ENCODE peak calls at places on chromosomes 16 and 17, in nine cellular contexts. One of them, this sample, is unnamed.

GRCh38 chr16:27324851-27325301 is 11.1 kb downstream of the IL4R start:
- DNase-seq in HCT116: no peak
- DNase-seq in kidney: peak
- DNase-seq in psoas muscle: peak
- DNase-seq in GM23338: peak
- DNase-seq in naive thymus-derived CD4-positive, alpha-beta T cell: no peak
- DNase-seq in Peyer's patch: no peak
- DNase-seq in right lobe of liver: no peak
- DNase-seq in brain microvascular endothelial cell: no peak
- DNase-seq in this sample: no peak

GRCh38 chr16:69088684-69089083 is 16.8 kb upstream of the HAS3 start:
- DNase-seq in HCT116: no peak
- DNase-seq in kidney: no peak
- DNase-seq in psoas muscle: no peak
- DNase-seq in GM23338: no peak
- DNase-seq in naive thymus-derived CD4-positive, alpha-beta T cell: no peak
- DNase-seq in Peyer's patch: no peak
- DNase-seq in right lobe of liver: peak
- DNase-seq in brain microvascular endothelial cell: no peak
- DNase-seq in this sample: no peak

GRCh38 chr17:71936977-71937376 is 183.8 kb upstream of the SOX9 start:
- DNase-seq in HCT116: peak
- DNase-seq in kidney: no peak
- DNase-seq in psoas muscle: no peak
- DNase-seq in GM23338: peak
- DNase-seq in naive thymus-derived CD4-positive, alpha-beta T cell: no peak
- DNase-seq in Peyer's patch: no peak
- DNase-seq in right lobe of liver: no peak
- DNase-seq in brain microvascular endothelial cell: no peak
- DNase-seq in this sample: no peak

GRCh38 chr16:54290203-54291106 is 3.9 kb upstream of the IRX3 start:
- DNase-seq in HCT116: no peak
- DNase-seq in kidney: no peak
- DNase-seq in psoas muscle: no peak
- DNase-seq in GM23338: peak
- DNase-seq in naive thymus-derived CD4-positive, alpha-beta T cell: no peak
- DNase-seq in Peyer's patch: no peak
- DNase-seq in right lobe of liver: no peak
- DNase-seq in brain microvascular endothelial cell: no peak
- DNase-seq in this sample: no peak

GRCh38 chr16:83626676-83627075 is 181.1 kb upstream of the HSBP1 start:
- DNase-seq in HCT116: no peak
- DNase-seq in kidney: no peak
- DNase-seq in psoas muscle: no peak
- DNase-seq in GM23338: no peak
- DNase-seq in naive thymus-derived CD4-positive, alpha-beta T cell: no peak
- DNase-seq in Peyer's patch: no peak
- DNase-seq in right lobe of liver: no peak
- DNase-seq in brain microvascular endothelial cell: no peak
- DNase-seq in this sample: no peak

GRCh38 chr16:58205276-58206036 is 7.5 kb upstream of the CSNK2A2 start:
- DNase-seq in HCT116: no peak
- DNase-seq in kidney: no peak
- DNase-seq in psoas muscle: no peak
- DNase-seq in GM23338: peak
- DNase-seq in naive thymus-derived CD4-positive, alpha-beta T cell: no peak
- DNase-seq in Peyer's patch: no peak
- DNase-seq in right lobe of liver: no peak
- DNase-seq in brain microvascular endothelial cell: no peak
- DNase-seq in this sample: no peak

GRCh38 chr16:69123894-69124293 is 8.5 kb downstream of the CHTF8 start:
- DNase-seq in HCT116: no peak
- DNase-seq in kidney: peak
- DNase-seq in psoas muscle: no peak
- DNase-seq in GM23338: peak
- DNase-seq in naive thymus-derived CD4-positive, alpha-beta T cell: peak
- DNase-seq in Peyer's patch: peak
- DNase-seq in right lobe of liver: no peak
- DNase-seq in brain microvascular endothelial cell: peak
- DNase-seq in this sample: no peak

GRCh38 chr17:360141-360705 is 7.6 kb upstream of the RPH3AL start:
- DNase-seq in HCT116: no peak
- DNase-seq in kidney: peak
- DNase-seq in psoas muscle: peak
- DNase-seq in GM23338: no peak
- DNase-seq in naive thymus-derived CD4-positive, alpha-beta T cell: no peak
- DNase-seq in Peyer's patch: no peak
- DNase-seq in right lobe of liver: peak
- DNase-seq in brain microvascular endothelial cell: no peak
- DNase-seq in this sample: no peak

GRCh38 chr17:42456223-42457106 is 2.2 kb upstream of the ATP6V0A1 start:
- DNase-seq in HCT116: no peak
- DNase-seq in kidney: no peak
- DNase-seq in psoas muscle: no peak
- DNase-seq in GM23338: no peak
- DNase-seq in naive thymus-derived CD4-positive, alpha-beta T cell: peak
- DNase-seq in Peyer's patch: peak
- DNase-seq in right lobe of liver: peak
- DNase-seq in brain microvascular endothelial cell: no peak
- DNase-seq in this sample: no peak

GRCh38 chr16:80105160-80105559 is 435.6 kb upstream of the DYNLRB2 start:
- DNase-seq in HCT116: no peak
- DNase-seq in kidney: no peak
- DNase-seq in psoas muscle: no peak
- DNase-seq in GM23338: no peak
- DNase-seq in naive thymus-derived CD4-positive, alpha-beta T cell: no peak
- DNase-seq in Peyer's patch: no peak
- DNase-seq in right lobe of liver: no peak
- DNase-seq in brain microvascular endothelial cell: no peak
- DNase-seq in this sample: no peak

GRCh38 chr17:72412650-72413076 is 291.8 kb downstream of the SOX9 start:
- DNase-seq in HCT116: no peak
- DNase-seq in kidney: no peak
- DNase-seq in psoas muscle: peak
- DNase-seq in GM23338: no peak
- DNase-seq in naive thymus-derived CD4-positive, alpha-beta T cell: no peak
- DNase-seq in Peyer's patch: no peak
- DNase-seq in right lobe of liver: no peak
- DNase-seq in brain microvascular endothelial cell: no peak
- DNase-seq in this sample: no peak

GRCh38 chr16:63890072-63890471 is 1231.8 kb downstream of the CDH11 start:
- DNase-seq in HCT116: no peak
- DNase-seq in kidney: no peak
- DNase-seq in psoas muscle: no peak
- DNase-seq in GM23338: no peak
- DNase-seq in naive thymus-derived CD4-positive, alpha-beta T cell: no peak
- DNase-seq in Peyer's patch: no peak
- DNase-seq in right lobe of liver: no peak
- DNase-seq in brain microvascular endothelial cell: peak
- DNase-seq in this sample: no peak

GRCh38 chr17:57619061-57619937 is 125.8 kb downstream of the CCDC182 start:
- DNase-seq in HCT116: no peak
- DNase-seq in kidney: no peak
- DNase-seq in psoas muscle: peak
- DNase-seq in GM23338: no peak
- DNase-seq in naive thymus-derived CD4-positive, alpha-beta T cell: no peak
- DNase-seq in Peyer's patch: no peak
- DNase-seq in right lobe of liver: no peak
- DNase-seq in brain microvascular endothelial cell: peak
- DNase-seq in this sample: no peak

GRCh38 chr16:51085271-51085670 is 65.8 kb downstream of the SALL1 start:
- DNase-seq in HCT116: no peak
- DNase-seq in kidney: no peak
- DNase-seq in psoas muscle: no peak
- DNase-seq in GM23338: no peak
- DNase-seq in naive thymus-derived CD4-positive, alpha-beta T cell: no peak
- DNase-seq in Peyer's patch: no peak
- DNase-seq in right lobe of liver: no peak
- DNase-seq in brain microvascular endothelial cell: no peak
- DNase-seq in this sample: no peak

GRCh38 chr16:15735610-15736009 is 85.6 kb downstream of the NDE1 start:
- DNase-seq in HCT116: no peak
- DNase-seq in kidney: no peak
- DNase-seq in psoas muscle: no peak
- DNase-seq in GM23338: no peak
- DNase-seq in naive thymus-derived CD4-positive, alpha-beta T cell: no peak
- DNase-seq in Peyer's patch: no peak
- DNase-seq in right lobe of liver: no peak
- DNase-seq in brain microvascular endothelial cell: no peak
- DNase-seq in this sample: no peak

GRCh38 chr16:49463529-49463928 is 89.9 kb downstream of the C16orf78 start:
- DNase-seq in HCT116: no peak
- DNase-seq in kidney: no peak
- DNase-seq in psoas muscle: peak
- DNase-seq in GM23338: no peak
- DNase-seq in naive thymus-derived CD4-positive, alpha-beta T cell: peak
- DNase-seq in Peyer's patch: peak
- DNase-seq in right lobe of liver: no peak
- DNase-seq in brain microvascular endothelial cell: no peak
- DNase-seq in this sample: peak

GRCh38 chr17:63445571-63446217 is 412 bp downstream of the CYB561 start:
- DNase-seq in HCT116: peak
- DNase-seq in kidney: peak
- DNase-seq in psoas muscle: no peak
- DNase-seq in GM23338: peak
- DNase-seq in naive thymus-derived CD4-positive, alpha-beta T cell: no peak
- DNase-seq in Peyer's patch: no peak
- DNase-seq in right lobe of liver: peak
- DNase-seq in brain microvascular endothelial cell: no peak
- DNase-seq in this sample: peak

GRCh38 chr17:73643846-73644144 is 450 bp downstream of the SDK2 start:
- DNase-seq in HCT116: no peak
- DNase-seq in kidney: no peak
- DNase-seq in psoas muscle: no peak
- DNase-seq in GM23338: no peak
- DNase-seq in naive thymus-derived CD4-positive, alpha-beta T cell: no peak
- DNase-seq in Peyer's patch: no peak
- DNase-seq in right lobe of liver: no peak
- DNase-seq in brain microvascular endothelial cell: no peak
- DNase-seq in this sample: no peak

GRCh38 chr17:20852541-20853370 is 190.1 kb downstream of the USP22 start:
- DNase-seq in HCT116: no peak
- DNase-seq in kidney: peak
- DNase-seq in psoas muscle: no peak
- DNase-seq in GM23338: peak
- DNase-seq in naive thymus-derived CD4-positive, alpha-beta T cell: no peak
- DNase-seq in Peyer's patch: no peak
- DNase-seq in right lobe of liver: no peak
- DNase-seq in brain microvascular endothelial cell: no peak
- DNase-seq in this sample: peak

DNA sequence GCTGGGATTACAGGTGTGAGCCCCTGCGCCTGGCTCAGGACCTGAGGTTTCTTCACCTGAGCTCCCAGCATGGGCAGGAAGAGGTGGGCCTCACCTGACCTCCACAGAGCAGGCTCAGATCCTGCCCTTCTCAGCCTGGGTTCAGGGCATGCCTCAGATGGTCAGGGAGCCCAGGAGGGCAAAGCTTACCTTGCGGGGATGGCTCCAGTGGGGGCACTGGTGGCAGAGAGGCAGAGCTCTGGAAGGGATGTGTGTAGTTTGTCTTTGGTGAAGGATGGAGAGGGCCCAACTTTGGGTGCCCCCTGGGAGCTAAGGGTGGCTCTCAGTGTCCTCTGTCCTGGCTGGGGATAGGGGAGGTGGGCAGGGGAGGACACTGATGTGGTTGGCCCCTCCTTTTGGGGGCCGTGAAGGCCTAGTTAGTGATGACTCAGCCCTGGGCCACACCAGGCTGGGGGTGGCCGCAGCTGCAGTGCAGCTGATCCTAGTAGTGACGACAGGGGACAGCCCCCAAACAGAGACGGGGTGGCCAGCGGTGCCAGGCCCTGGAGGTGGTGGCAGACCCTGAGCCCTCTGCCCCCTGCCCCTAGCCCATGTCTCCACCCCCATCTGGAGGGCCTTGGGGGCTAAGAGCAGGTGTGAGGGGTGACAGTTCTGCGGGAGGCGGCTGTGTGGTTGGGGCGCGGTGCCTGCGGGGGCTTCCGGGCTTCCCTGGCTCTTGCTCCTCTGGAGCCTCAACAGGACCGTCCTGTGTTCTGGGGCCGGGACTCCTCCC is 5.8 kb downstream of the NHERF2 start:
- DNase-seq in HCT116: no peak
- DNase-seq in kidney: no peak
- DNase-seq in psoas muscle: no peak
- DNase-seq in GM23338: no peak
- DNase-seq in naive thymus-derived CD4-positive, alpha-beta T cell: no peak
- DNase-seq in Peyer's patch: no peak
- DNase-seq in right lobe of liver: no peak
- DNase-seq in brain microvascular endothelial cell: no peak
- DNase-seq in this sample: no peak
- H3K27ac ChIP-seq in HCT116: no peak
- H3K27ac ChIP-seq in kidney: peak
- H3K27ac ChIP-seq in psoas muscle: peak
- H3K27ac ChIP-seq in GM23338: no peak
- H3K27ac ChIP-seq in naive thymus-derived CD4-positive, alpha-beta T cell: no peak
- H3K27ac ChIP-seq in Peyer's patch: peak
- H3K27ac ChIP-seq in right lobe of liver: peak
- H3K27ac ChIP-seq in brain microvascular endothelial cell: peak
- H3K27ac ChIP-seq in this sample: peak

GRCh38 chr16:14501331-14502255 is 128.5 kb downstream of the PARN start:
- DNase-seq in HCT116: peak
- DNase-seq in kidney: peak
- DNase-seq in psoas muscle: peak
- DNase-seq in GM23338: peak
- DNase-seq in naive thymus-derived CD4-positive, alpha-beta T cell: no peak
- DNase-seq in Peyer's patch: peak
- DNase-seq in right lobe of liver: peak
- DNase-seq in brain microvascular endothelial cell: peak
- DNase-seq in this sample: peak
- H3K4me3 ChIP-seq in HCT116: no peak
- H3K4me3 ChIP-seq in kidney: no peak
- H3K4me3 ChIP-seq in psoas muscle: peak
- H3K4me3 ChIP-seq in GM23338: no peak
- H3K4me3 ChIP-seq in naive thymus-derived CD4-positive, alpha-beta T cell: no peak
- H3K4me3 ChIP-seq in Peyer's patch: no peak
- H3K4me3 ChIP-seq in right lobe of liver: no peak
- H3K4me3 ChIP-seq in brain microvascular endothelial cell: no peak
- H3K4me3 ChIP-seq in this sample: no peak

GRCh38 chr17:45043268-45043681 is 8.2 kb downstream of the DCAKD start:
- DNase-seq in HCT116: no peak
- DNase-seq in kidney: no peak
- DNase-seq in psoas muscle: no peak
- DNase-seq in GM23338: no peak
- DNase-seq in naive thymus-derived CD4-positive, alpha-beta T cell: no peak
- DNase-seq in Peyer's patch: no peak
- DNase-seq in right lobe of liver: peak
- DNase-seq in brain microvascular endothelial cell: no peak
- DNase-seq in this sample: no peak
- H3K27ac ChIP-seq in HCT116: no peak
- H3K27ac ChIP-seq in kidney: no peak
- H3K27ac ChIP-seq in psoas muscle: no peak
- H3K27ac ChIP-seq in GM23338: no peak
- H3K27ac ChIP-seq in naive thymus-derived CD4-positive, alpha-beta T cell: no peak
- H3K27ac ChIP-seq in Peyer's patch: no peak
- H3K27ac ChIP-seq in right lobe of liver: no peak
- H3K27ac ChIP-seq in brain microvascular endothelial cell: no peak
- H3K27ac ChIP-seq in this sample: no peak

DNA sequence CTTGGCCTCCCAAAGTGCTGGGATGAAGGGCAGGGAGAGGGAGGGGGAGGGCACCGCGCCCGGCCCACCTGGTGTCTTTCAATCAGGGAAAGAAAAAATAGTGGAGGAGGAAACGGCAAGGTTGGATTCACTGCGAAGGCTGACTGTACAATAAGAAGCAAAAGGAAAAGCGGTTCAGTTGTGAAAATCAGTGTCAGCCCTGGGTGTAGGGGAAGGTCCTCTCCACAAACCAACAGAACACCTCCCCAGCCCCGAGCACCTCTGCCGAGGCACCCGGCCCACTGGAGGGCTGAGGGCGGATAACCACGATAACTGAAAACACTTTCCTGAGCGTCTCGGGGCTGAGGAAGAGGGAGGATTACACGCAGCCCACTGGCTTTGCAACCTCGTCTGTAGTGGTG is 1.4 kb upstream of the SPG7 start:
- DNase-seq in HCT116: no peak
- DNase-seq in kidney: no peak
- DNase-seq in psoas muscle: peak
- DNase-seq in GM23338: no peak
- DNase-seq in naive thymus-derived CD4-positive, alpha-beta T cell: no peak
- DNase-seq in Peyer's patch: no peak
- DNase-seq in right lobe of liver: no peak
- DNase-seq in brain microvascular endothelial cell: no peak
- DNase-seq in this sample: peak
- H3K4me3 ChIP-seq in HCT116: peak
- H3K4me3 ChIP-seq in kidney: no peak
- H3K4me3 ChIP-seq in psoas muscle: peak
- H3K4me3 ChIP-seq in GM23338: peak
- H3K4me3 ChIP-seq in naive thymus-derived CD4-positive, alpha-beta T cell: peak
- H3K4me3 ChIP-seq in Peyer's patch: peak
- H3K4me3 ChIP-seq in right lobe of liver: peak
- H3K4me3 ChIP-seq in brain microvascular endothelial cell: peak
- H3K4me3 ChIP-seq in this sample: no peak